ENCODE peak calls at places on chromosomes 12 and 14, in five cellular contexts. V is iris pigment epithelial cell; W is EL; L is activated effector memory CD4-positive, alpha-beta T cell treated with anti-CD3 and anti-CD28 coated beads, Interleukin-2, amount 50 U/mL, for 16 hours; I is fibroblast of mammary gland. S is an unnamed sample.
A peak's percentile ranks its signal among the peaks of the same experiment; 100 is the strongest.

GRCh38 chr14:82313889-82314288 is 780.2 kb upstream of the SEL1L start:
- DNase-seq in V (no peak), W (no peak), L (no peak), I (no peak), S (no peak)

GRCh38 chr12:46404225-46404631 is 31.7 kb upstream of the SLC38A2 start:
- DNase-seq in V (peak; percentile 82), W (peak; percentile 78), L (no peak), I (peak; percentile 80), S (no peak)

GRCh38 chr12:49331360-49332222 is 5.4 kb downstream of the C1QL4 start:
- DNase-seq in V (peak; percentile 79), W (peak; percentile 71), L (peak; percentile 64), I (peak; percentile 83), S (peak; percentile 55)

GRCh38 chr12:98446716-98447115 is 68.7 kb upstream of the TMPO start:
- DNase-seq in V (peak; percentile 85), W (no peak), L (no peak), I (peak; percentile 45), S (no peak)

GRCh38 chr14:73633517-73634332 is 11.1 kb upstream of the DNAL1 start:
- DNase-seq in V (peak; percentile 70), W (peak; percentile 78), L (peak; percentile 84), I (peak; percentile 76), S (peak; percentile 64)

GRCh38 chr12:15979096-15980091 is 68.3 kb downstream of the DERA start:
- DNase-seq in V (peak; percentile 94), W (peak; percentile 90), L (no peak), I (peak; percentile 90), S (peak; percentile 97)

GRCh38 chr14:34018564-34019244 is 67.8 kb upstream of the EGLN3 start:
- DNase-seq in V (no peak), W (no peak), L (no peak), I (peak; percentile 50), S (no peak)

GRCh38 chr14:101887219-101887618 is 77.2 kb upstream of the DYNC1H1 start:
- DNase-seq in V (no peak), W (no peak), L (no peak), I (no peak), S (no peak)

GRCh38 chr12:32997471-32997870 is 100.9 kb upstream of the PKP2 start:
- DNase-seq in V (no peak), W (no peak), L (no peak), I (no peak), S (no peak)

GRCh38 chr12:116282371-116283286 is 5.1 kb upstream of the MED13L start:
- DNase-seq in V (no peak), W (no peak), L (no peak), I (no peak), S (no peak)

GRCh38 chr14:67574806-67575205 is 25.3 kb downstream of the PIGH start:
- DNase-seq in V (no peak), W (no peak), L (peak; percentile 30), I (no peak), S (no peak)

GRCh38 chr12:131829351-131829794 is 1.2 kb downstream of the MMP17 start:
- DNase-seq in V (peak; percentile 31), W (peak; percentile 57), L (no peak), I (no peak), S (no peak)

GRCh38 chr14:74049886-74050495 is 30.8 kb downstream of the BBOF1 start:
- DNase-seq in V (peak; percentile 46), W (no peak), L (no peak), I (peak; percentile 6), S (no peak)

GRCh38 chr12:74482115-74482514 is 55.5 kb upstream of the ATXN7L3B start:
- DNase-seq in V (no peak), W (no peak), L (no peak), I (no peak), S (no peak)

GRCh38 chr14:52067873-52068740 is 752 bp downstream of the NID2 start:
- DNase-seq in V (peak; percentile 58), W (peak; percentile 66), L (peak; percentile 63), I (peak; percentile 39), S (no peak)

GRCh38 chr12:33253123-33253522 is 186.5 kb downstream of the SYT10 start:
- DNase-seq in V (no peak), W (no peak), L (no peak), I (no peak), S (peak; percentile 1)

GRCh38 chr12:42705863-42706262 is 116.3 kb upstream of the PRICKLE1 start:
- DNase-seq in V (peak; percentile 94), W (peak; percentile 94), L (no peak), I (peak; percentile 96), S (peak; percentile 78)

GRCh38 chr12:70830221-70831061 is 90.1 kb downstream of the PTPRR start:
- DNase-seq in V (no peak), W (no peak), L (no peak), I (no peak), S (no peak)

GRCh38 chr12:98022961-98023360 is 492.4 kb upstream of the TMPO start:
- DNase-seq in V (peak; percentile 1), W (no peak), L (no peak), I (peak; percentile 72), S (peak; percentile 0)

GRCh38 chr12:47088021-47088944 is 8.5 kb upstream of the AMIGO2 start:
- DNase-seq in V (peak; percentile 83), W (peak; percentile 28), L (no peak), I (no peak), S (peak; percentile 57)

S was measured in renal cortical epithelial cell.